ENCODE peak calls at places on chromosomes 13 and 19, in six cellular contexts. V is left ventricle myocardium inferior, D is heart left ventricle, W is esophagus muscularis mucosa, H is neural crest cell, K is body of pancreas. O is an unnamed sample.
A peak's percentile ranks its signal among the peaks of the same experiment; 100 is the strongest.

GRCh38 chr13:24149306-24150032 is 11.1 kb upstream of the SPATA13 start:
- DNase-seq in V (no peak), D (no peak), W (no peak), H (no peak), K (no peak), O (no peak)

GRCh38 chr13:42360046-42360445 is 88.1 kb downstream of the AKAP11 start:
- DNase-seq in V (no peak), D (no peak), W (no peak), H (no peak), K (no peak), O (no peak)

GRCh38 chr19:42188665-42189064 is 28.8 kb downstream of the DEDD2 start:
- DNase-seq in V (no peak), D (no peak), W (no peak), H (no peak), K (no peak), O (no peak)

GRCh38 chr13:98581971-98582702 is 5.2 kb upstream of the STK24 start:
- DNase-seq in V (no peak), D (no peak), W (no peak), H (no peak), K (no peak), O (peak; percentile 32)

GRCh38 chr19:50434525-50434924 is 1.8 kb downstream of the MYBPC2 start:
- DNase-seq in V (no peak), D (no peak), W (no peak), H (no peak), K (no peak), O (no peak)

GRCh38 chr13:101919541-101920306 is 467.2 kb downstream of the ITGBL1 start:
- DNase-seq in V (peak; percentile 27), D (peak; percentile 11), W (no peak), H (peak; percentile 57), K (no peak), O (no peak)

GRCh38 chr19:49196527-49197240 is 39.1 kb downstream of the TRPM4 start:
- DNase-seq in V (peak; percentile 59), D (peak; percentile 62), W (no peak), H (no peak), K (no peak), O (no peak)

GRCh38 chr19:2271516-2272103 is 10.4 kb downstream of the PEAK3 start:
- DNase-seq in V (no peak), D (no peak), W (no peak), H (no peak), K (peak; percentile 44), O (no peak)

GRCh38 chr13:94343243-94343585 is 136.3 kb downstream of the DCT start:
- DNase-seq in V (no peak), D (no peak), W (peak; percentile 89), H (no peak), K (no peak), O (no peak)

GRCh38 chr19:42465827-42466280 is 23.1 kb upstream of the CXCL17 start:
- DNase-seq in V (no peak), D (no peak), W (no peak), H (no peak), K (no peak), O (no peak)

GRCh38 chr19:44657211-44657921 is 13.7 kb downstream of the PVR start:
- DNase-seq in V (peak; percentile 59), D (peak; percentile 56), W (no peak), H (peak; percentile 79), K (peak; percentile 75), O (peak; percentile 91)

GRCh38 chr13:29964181-29964845 is 113.9 kb upstream of the UBL3 start:
- DNase-seq in V (no peak), D (no peak), W (no peak), H (no peak), K (no peak), O (no peak)

GRCh38 chr19:10478903-10479384 is 24.2 kb downstream of the KEAP1 start:
- DNase-seq in V (peak; percentile 92), D (peak; percentile 93), W (peak; percentile 98), H (peak; percentile 61), K (peak; percentile 96), O (peak; percentile 90)

GRCh38 chr13:105611424-105611823 is 924.0 kb downstream of the EFNB2 start:
- DNase-seq in V (no peak), D (no peak), W (no peak), H (no peak), K (no peak), O (no peak)

GRCh38 chr19:5166262-5166661 is 174.3 kb downstream of the PTPRS start:
- DNase-seq in V (no peak), D (no peak), W (no peak), H (no peak), K (no peak), O (no peak)

GRCh38 chr19:5172859-5173577 is 167.6 kb downstream of the PTPRS start:
- DNase-seq in V (no peak), D (no peak), W (no peak), H (no peak), K (no peak), O (peak; percentile 88)

GRCh38 chr19:5171711-5172110 is 168.9 kb downstream of the PTPRS start:
- DNase-seq in V (no peak), D (no peak), W (no peak), H (no peak), K (no peak), O (no peak)

GRCh38 chr19:5173993-5174392 is 166.6 kb downstream of the PTPRS start:
- DNase-seq in V (no peak), D (no peak), W (no peak), H (no peak), K (no peak), O (no peak)

DNA sequence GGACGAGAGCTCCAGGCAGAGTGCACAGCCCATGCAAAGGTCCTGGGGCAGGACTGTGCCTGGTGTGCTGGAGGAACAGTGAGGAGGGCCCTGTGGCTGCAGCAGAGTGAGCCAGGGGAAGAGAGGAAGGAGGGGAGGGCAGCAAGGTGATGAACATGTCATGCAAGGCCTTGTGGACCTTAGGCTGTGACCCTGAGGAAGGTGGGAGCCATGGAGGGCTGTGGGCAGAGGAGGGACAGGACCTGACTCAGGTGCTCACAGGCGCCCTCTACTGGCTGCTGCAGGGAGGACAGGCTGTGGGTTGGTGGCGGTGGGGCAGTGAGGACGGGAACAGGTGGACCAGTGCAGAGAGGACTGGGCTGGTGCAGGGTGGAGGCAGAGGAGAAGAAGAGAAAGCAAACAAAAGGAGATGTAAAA is 170.3 kb downstream of the PTPRS start:
- DNase-seq in V (no peak), D (no peak), W (no peak), H (peak; percentile 52), K (peak; percentile 45), O (peak; percentile 87)
- TF ChIP-seq CTCF in V (peak; percentile 54), D (peak; percentile 18), W (peak; percentile 34), H (peak; percentile 64), K (peak; percentile 29), O (peak; percentile 52)

GRCh38 chr19:12555456-12555930 is 4.2 kb upstream of the ZNF564 start:
- DNase-seq in V (no peak), D (no peak), W (no peak), H (no peak), K (no peak), O (no peak)
- TF ChIP-seq CTCF in V (peak; percentile 19), D (no peak), W (no peak), H (no peak), K (no peak), O (no peak)

GRCh38 chr19:18408053-18408476 is 10.6 kb upstream of the LRRC25 start:
- DNase-seq in V (no peak), D (no peak), W (no peak), H (no peak), K (peak; percentile 77), O (no peak)
- TF ChIP-seq CTCF in V (peak; percentile 55), D (peak; percentile 26), W (no peak), H (peak; percentile 51), K (peak; percentile 54), O (peak; percentile 44)

GRCh38 chr19:37990362-37990761 is 83.4 kb downstream of the SIPA1L3 start:
- DNase-seq in V (no peak), D (no peak), W (no peak), H (no peak), K (no peak), O (no peak)
- TF ChIP-seq CTCF in V (no peak), D (no peak), W (no peak), H (no peak), K (no peak), O (no peak)

GRCh38 chr13:21330126-21330861 is 128.8 kb downstream of the ZDHHC20 start:
- DNase-seq in V (no peak), D (no peak), W (no peak), H (no peak), K (no peak), O (no peak)
- TF ChIP-seq CTCF in V (no peak), D (no peak), W (no peak), H (no peak), K (no peak), O (no peak)

GRCh38 chr19:20479483-20479882 is 86.1 kb downstream of the ZNF737 start:
- DNase-seq in V (no peak), D (no peak), W (no peak), H (no peak), K (no peak), O (no peak)
- TF ChIP-seq CTCF in V (no peak), D (no peak), W (no peak), H (no peak), K (no peak), O (no peak)

GRCh38 chr19:45885556-45886426 is at the start of gene IRF2BP1:
- DNase-seq in V (peak; percentile 94), D (peak; percentile 93), W (peak; percentile 97), H (peak; percentile 82), K (peak; percentile 94), O (peak; percentile 96)
- TF ChIP-seq CTCF in V (peak; percentile 7), D (no peak), W (peak; percentile 39), H (no peak), K (peak; percentile 12), O (no peak)

DNA sequence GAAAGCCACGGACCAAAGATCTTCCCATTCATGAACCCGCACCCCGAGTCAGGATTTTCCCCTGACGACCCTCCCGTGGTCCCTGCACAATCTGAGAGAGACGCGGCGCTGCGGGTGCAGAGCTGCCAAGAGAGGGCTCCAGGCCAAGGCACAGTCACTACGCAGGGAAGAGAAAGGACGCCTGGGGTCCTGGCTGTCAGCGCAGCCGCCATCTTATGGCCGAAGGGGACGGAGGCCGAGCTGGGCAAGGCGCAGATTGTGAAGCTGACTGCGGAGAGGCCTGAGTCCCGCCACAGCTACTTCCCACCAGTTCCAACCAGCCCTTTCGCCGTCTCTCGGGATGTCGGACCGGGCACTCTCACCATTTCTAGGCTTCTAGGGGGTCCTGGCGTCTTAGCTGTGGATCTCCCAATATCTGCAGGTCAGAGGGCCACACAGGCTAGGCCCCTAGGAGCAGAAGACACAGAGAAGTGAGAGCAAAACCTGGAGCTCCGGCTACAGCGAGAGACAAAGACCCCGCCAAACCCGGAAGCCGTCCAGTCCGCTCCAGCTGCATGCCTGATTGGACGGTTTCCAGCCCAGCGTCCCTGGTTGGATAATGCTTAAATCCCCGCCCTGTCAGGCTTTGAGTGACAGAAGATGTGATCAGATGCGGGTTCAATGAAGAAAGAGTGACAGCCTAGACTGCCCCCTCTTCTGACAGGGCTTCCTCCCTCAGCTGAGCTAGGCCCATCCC is at the start of gene ZNF100:
- DNase-seq in V (peak; percentile 93), D (peak; percentile 93), W (peak; percentile 96), H (peak; percentile 74), K (peak; percentile 95), O (peak; percentile 95)
- TF ChIP-seq CTCF in V (no peak), D (no peak), W (no peak), H (no peak), K (no peak), O (no peak)

O was measured in osteocyte.